ENCODE peak calls at places on chromosome 1, in four cellular contexts. H is stimulated activated effector memory CD8-positive, alpha-beta T cell treated with anti-CD3 and anti-CD28 coated beads, Interleukin-12 subunit alpha, Interleukin-12 subunit beta, amount 100 ng/mL, for 72 hours; V is HCEC 1CT; D is T-helper 2 cell. N is an unnamed sample.

GRCh38 chr1:218344814-218345672 is at the start of gene TGFB2:
- DNase-seq in H (no peak), V (peak), D (no peak), N (peak)

GRCh38 chr1:112762541-112763141 is 47.5 kb upstream of the PPM1J start:
- DNase-seq in H (no peak), V (no peak), D (no peak), N (no peak)

GRCh38 chr1:64112281-64112680 is 91.1 kb upstream of the UBE2U start:
- DNase-seq in H (no peak), V (peak), D (no peak), N (no peak)

GRCh38 chr1:38953433-38953860 is 11.8 kb upstream of the RHBDL2 start:
- DNase-seq in H (no peak), V (no peak), D (no peak), N (no peak)

GRCh38 chr1:7586031-7586941 is 184.8 kb upstream of the VAMP3 start:
- DNase-seq in H (no peak), V (no peak), D (no peak), N (no peak)

GRCh38 chr1:14599787-14600186 is 1.3 kb downstream of the KAZN start:
- DNase-seq in H (no peak), V (no peak), D (no peak), N (no peak)

GRCh38 chr1:20634065-20634593 is 871 bp downstream of the PINK1 start:
- DNase-seq in H (no peak), V (no peak), D (no peak), N (peak)

GRCh38 chr1:151924691-151925587 is 15.6 kb upstream of the THEM4 start:
- DNase-seq in H (no peak), V (no peak), D (no peak), N (no peak)

GRCh38 chr1:56409112-56409691 is 170.2 kb downstream of the PLPP3 start:
- DNase-seq in H (no peak), V (no peak), D (no peak), N (no peak)